ENCODE peak calls at places on chromosomes 12 and 14, in six cellular contexts. Q, E, W, Y, C and A are unnamed samples. For H3K4me1, the result is how much of the 10 kb centered on the place peaks cover.

GRCh38 chr14:70188608-70189540 is at the start of gene SLC8A3:
- DNase-seq in W (peak), Q (no peak), E (peak), C (peak), Y (no peak), A (peak)

GRCh38 chr14:59424707-59425106 is 40.5 kb downstream of the GPR135 start:
- DNase-seq in C (no peak), W (no peak), E (no peak), Y (no peak), Q (no peak), A (no peak)

GRCh38 chr12:54865683-54866324 is 11.5 kb downstream of the MUCL1 start:
- DNase-seq in W (no peak), C (no peak), Y (no peak), E (no peak), Q (no peak), A (no peak)

GRCh38 chr14:93967637-93968250 is 8.6 kb downstream of the ASB2 start:
- DNase-seq in Y (no peak), C (no peak), Q (no peak), W (no peak), E (no peak), A (no peak)

GRCh38 chr14:39016733-39017095 is 86.3 kb downstream of the SEC23A start:
- DNase-seq in Y (no peak), Q (no peak), E (no peak), C (no peak), W (no peak), A (no peak)

GRCh38 chr14:69625299-69626131 is 14.1 kb downstream of the SUSD6 start:
- DNase-seq in E (peak), Y (peak), Q (peak), W (peak), C (peak), A (no peak)

GRCh38 chr14:41062826-41063225 is 543.9 kb upstream of the LRFN5 start:
- DNase-seq in C (no peak), Y (no peak), W (no peak), Q (no peak), E (no peak), A (no peak)

GRCh38 chr14:94282991-94283723 is 9.9 kb downstream of the SERPINA10 start:
- DNase-seq in Y (no peak), W (no peak), Q (no peak), E (no peak), C (no peak), A (no peak)

GRCh38 chr12:121080909-121081308 is 41.9 kb upstream of the OASL start:
- DNase-seq in W (no peak), Q (no peak), E (no peak), C (no peak), Y (no peak), A (no peak)

GRCh38 chr14:33165144-33165925 is 226.7 kb downstream of the NPAS3 start:
- DNase-seq in E (no peak), C (no peak), W (no peak), Y (no peak), Q (no peak), A (no peak)

GRCh38 chr14:52918486-52918885 is 32.4 kb downstream of the FERMT2 start:
- DNase-seq in Y (no peak), C (no peak), E (no peak), Q (no peak), W (no peak), A (no peak)

GRCh38 chr12:126369487-126370463 is 1304.5 kb downstream of the AACS start:
- DNase-seq in W (no peak), C (no peak), E (no peak), Q (no peak), Y (no peak), A (no peak)

GRCh38 chr14:103246089-103246488 is 87.9 kb upstream of the EIF5 start:
- DNase-seq in Q (no peak), E (no peak), C (no peak), Y (no peak), W (no peak), A (no peak)
- H3K4me1 ChIP-seq in Q (under half), E (under half), C (under half), Y (under half), W (under half), A (under half)

DNA sequence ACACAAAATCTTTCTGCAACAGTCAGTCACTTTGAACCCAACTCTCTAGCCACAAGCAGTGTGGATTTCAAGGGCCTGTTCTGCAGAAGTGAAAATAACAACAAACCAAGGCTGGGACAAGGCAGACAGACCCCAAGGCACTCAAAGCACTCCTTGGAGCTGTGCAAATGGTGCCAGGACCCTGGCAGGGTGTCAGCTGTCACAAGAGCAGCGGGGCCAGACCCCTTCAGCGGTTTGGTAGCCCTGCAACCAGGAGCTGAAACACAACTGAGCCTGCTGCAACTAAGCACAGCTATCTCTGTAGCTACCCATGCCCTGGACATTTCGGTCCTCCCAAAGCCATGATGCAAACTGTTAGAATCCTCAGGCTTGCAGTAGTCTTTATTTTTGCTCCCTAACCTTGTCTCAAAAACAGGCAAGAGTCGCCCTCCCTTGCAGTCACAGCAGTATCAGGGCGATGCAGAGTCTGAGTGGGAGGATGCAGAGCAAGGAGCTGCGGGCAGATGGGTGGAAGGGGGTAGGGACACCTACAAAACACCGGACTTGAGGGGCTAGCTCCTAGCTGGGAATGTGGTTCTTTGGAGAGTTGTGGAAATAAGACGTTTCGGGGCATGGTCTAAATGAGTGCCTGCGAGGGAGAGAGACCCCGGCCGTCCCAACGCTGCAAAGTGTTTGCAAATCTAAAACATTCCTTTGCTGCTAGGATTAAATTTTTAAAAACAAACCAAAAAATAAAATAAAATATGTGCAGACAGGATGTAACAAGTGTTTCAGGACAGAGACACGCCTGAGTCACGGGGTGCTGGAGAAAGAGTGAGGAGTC is 1.1 kb downstream of the NUAK1 start:
- DNase-seq in Q (no peak), W (no peak), C (no peak), E (no peak), Y (no peak), A (no peak)
- H3K4me1 ChIP-seq in Q (under half), W (half or more), C (under half), E (under half), Y (half or more), A (under half)

GRCh38 chr12:116244001-116244400 is 33.5 kb downstream of the MED13L start:
- DNase-seq in Q (no peak), E (no peak), Y (no peak), W (no peak), C (no peak), A (no peak)

GRCh38 chr12:116245189-116245588 is 32.3 kb downstream of the MED13L start:
- DNase-seq in W (no peak), E (no peak), Y (no peak), Q (no peak), C (no peak), A (no peak)

GRCh38 chr12:116242740-116243139 is 34.8 kb downstream of the MED13L start:
- DNase-seq in C (no peak), W (no peak), Y (no peak), E (no peak), Q (no peak), A (no peak)

GRCh38 chr12:116246490-116247179 is 30.9 kb downstream of the MED13L start:
- DNase-seq in Y (no peak), C (no peak), E (no peak), Q (no peak), W (no peak), A (no peak)

GRCh38 chr12:116244474-116245090 is 32.9 kb downstream of the MED13L start:
- DNase-seq in Q (no peak), E (no peak), Y (no peak), C (no peak), W (no peak), A (no peak)
- H3K4me1 ChIP-seq in Q (under half), E (half or more), Y (half or more), C (under half), W (half or more), A (under half)

DNA sequence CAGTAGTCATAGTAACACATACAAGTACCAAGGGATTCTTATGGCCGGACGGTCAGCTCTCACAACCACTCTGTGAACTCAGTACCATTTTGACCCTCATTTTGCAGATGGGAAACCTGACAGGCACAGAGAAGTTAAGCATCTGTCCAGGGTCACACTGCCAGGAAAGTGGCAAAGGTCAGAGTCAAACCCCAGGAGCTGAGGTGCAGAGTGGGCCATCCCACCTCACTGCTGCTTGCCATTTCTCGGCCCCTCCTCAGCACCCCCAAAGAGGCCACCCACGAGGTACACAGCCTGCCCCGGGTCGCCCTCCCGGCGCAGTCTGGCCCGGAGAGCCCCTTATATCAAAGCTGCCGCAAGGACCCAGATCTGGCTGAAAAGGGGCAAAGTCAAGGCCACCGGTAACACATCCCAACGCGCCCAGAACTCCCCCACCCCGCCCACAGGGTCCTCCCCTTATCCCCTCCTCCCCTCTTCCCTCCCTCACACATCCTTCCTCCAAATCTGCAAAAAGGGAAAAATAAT is 1.7 kb downstream of the NCOR2 start:
- DNase-seq in W (no peak), Q (no peak), C (no peak), Y (no peak), E (no peak), A (no peak)
- H3K4me1 ChIP-seq in W (half or more), Q (under half), C (under half), Y (half or more), E (half or more), A (under half)

DNA sequence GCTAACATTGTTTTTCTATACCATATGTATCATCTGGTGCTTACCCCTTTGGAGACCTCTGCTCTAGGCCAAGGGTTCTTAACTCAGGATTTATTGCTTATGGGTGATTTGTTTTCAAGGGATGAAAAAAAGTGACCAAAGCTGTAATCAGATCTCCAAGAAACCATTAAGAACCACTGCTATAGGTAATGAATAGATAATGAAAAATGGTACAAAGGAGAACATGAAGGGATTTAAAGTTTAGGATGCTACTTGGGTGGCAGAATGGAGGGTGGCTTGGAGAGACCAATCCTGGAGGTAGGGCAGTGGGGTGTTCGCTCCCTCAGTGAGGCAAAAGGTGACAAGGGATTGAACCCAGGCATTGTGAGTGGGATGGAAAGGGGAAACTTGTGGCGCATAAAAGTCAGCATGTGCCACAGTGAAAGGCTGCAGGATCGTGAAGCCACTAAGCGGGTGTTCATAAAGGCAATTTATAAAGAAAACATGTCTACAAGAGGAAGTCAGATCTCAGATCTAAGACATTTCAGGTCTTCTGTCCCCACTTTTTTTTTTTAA is 76.7 kb upstream of the SLC38A2 start:
- DNase-seq in Q (no peak), E (no peak), W (no peak), Y (no peak), C (no peak), A (no peak)
- H3K4me1 ChIP-seq in Q (under half), E (under half), W (under half), Y (under half), C (under half), A (under half)

GRCh38 chr14:23441076-23441475 is 5.6 kb upstream of the MYH7 start:
- DNase-seq in Y (peak), E (no peak), C (no peak), Q (no peak), W (no peak), A (no peak)
- H3K4me1 ChIP-seq in Y (half or more), E (under half), C (under half), Q (under half), W (under half), A (under half)